ENCODE peak calls at places on chromosomes 7 and 10, in four cellular contexts. D is sigmoid colon, C is mammary epithelial cell, U is fibroblast of mammary gland. R is an unnamed sample.

GRCh38 chr10:74786126-74786525 is 40.3 kb upstream of the KAT6B start:
- DNase-seq in D (no peak), C (no peak), U (no peak), R (no peak)

GRCh38 chr10:97768322-97769315 is 3.2 kb downstream of the SFRP5 start:
- DNase-seq in D (no peak), C (no peak), U (no peak), R (no peak)

GRCh38 chr10:47031251-47031952 is 120.2 kb downstream of the PTPN20 start:
- DNase-seq in D (peak; percentile 77), C (peak; percentile 16), U (peak; percentile 53), R (no peak)

GRCh38 chr7:33457041-33457440 is 327.7 kb downstream of the BBS9 start:
- DNase-seq in D (no peak), C (no peak), U (no peak), R (no peak)

GRCh38 chr7:143458263-143458662 is 15.0 kb downstream of the TAS2R60 start:
- DNase-seq in D (no peak), C (peak; percentile 13), U (peak; percentile 82), R (no peak)

GRCh38 chr10:132069122-132069848 is 3.5 kb downstream of the JAKMIP3 start:
- DNase-seq in D (no peak), C (no peak), U (no peak), R (no peak)

GRCh38 chr7:86665669-86666068 is 22.0 kb downstream of the GRM3 start:
- DNase-seq in D (no peak), C (no peak), U (no peak), R (no peak)

GRCh38 chr7:119472398-119473038 is 800.5 kb upstream of the KCND2 start:
- DNase-seq in D (no peak), C (no peak), U (no peak), R (no peak)

GRCh38 chr10:112039823-112040222 is 143.7 kb downstream of the GPAM start:
- DNase-seq in D (no peak), C (no peak), U (no peak), R (no peak)

GRCh38 chr7:20514364-20514763 is 101.1 kb upstream of the ABCB5 start:
- DNase-seq in D (peak; percentile 68), C (peak; percentile 88), U (peak; percentile 26), R (no peak)

GRCh38 chr7:1694551-1694950 is 24.5 kb downstream of the ELFN1 start:
- DNase-seq in D (peak; percentile 49), C (no peak), U (no peak), R (no peak)

GRCh38 chr10:1116696-1117254 is 60.6 kb downstream of the WDR37 start:
- DNase-seq in D (no peak), C (no peak), U (no peak), R (no peak)

GRCh38 chr10:42981358-42982236 is 95.3 kb upstream of the RET start:
- DNase-seq in D (peak; percentile 56), C (no peak), U (no peak), R (no peak)

GRCh38 chr7:28799619-28800018 is 158.5 kb downstream of the TRIL start:
- DNase-seq in D (no peak), C (no peak), U (no peak), R (no peak)

GRCh38 chr10:5788969-5789368 is 24.3 kb downstream of the GDI2 start:
- DNase-seq in D (no peak), C (no peak), U (no peak), R (no peak)

GRCh38 chr10:11430421-11431275 is 180.8 kb downstream of the USP6NL start:
- DNase-seq in D (no peak), C (no peak), U (no peak), R (no peak)

GRCh38 chr10:126536148-126536547 is 134.3 kb downstream of the C10orf90 start:
- DNase-seq in D (no peak), C (no peak), U (peak; percentile 34), R (no peak)

GRCh38 chr10:11863353-11864105 is 40.4 kb downstream of the PROSER2 start:
- DNase-seq in D (peak; percentile 22), C (no peak), U (no peak), R (no peak)

GRCh38 chr7:112898432-112899290 is 108.5 kb upstream of the TMEM168 start:
- DNase-seq in D (no peak), C (peak; percentile 62), U (peak; percentile 77), R (peak; percentile 22)

GRCh38 chr10:28640551-28640950 is 36.8 kb upstream of the BAMBI start:
- DNase-seq in D (peak; percentile 29), C (no peak), U (no peak), R (no peak)

GRCh38 chr7:66699998-66700397 is 40.5 kb upstream of the RABGEF1 start:
- DNase-seq in D (no peak), C (no peak), U (peak; percentile 8), R (no peak)

GRCh38 chr10:72563327-72563932 is 62.4 kb downstream of the MICU1 start:
- DNase-seq in D (no peak), C (peak; percentile 33), U (no peak), R (peak; percentile 60)

GRCh38 chr7:68622500-68622899 is 975.8 kb upstream of the AUTS2 start:
- DNase-seq in D (no peak), C (no peak), U (no peak), R (no peak)

GRCh38 chr7:151140826-151141225 is 26.7 kb downstream of the GBX1 start:
- DNase-seq in D (no peak), C (no peak), U (no peak), R (no peak)

GRCh38 chr7:151141855-151142685 is 25.4 kb downstream of the GBX1 start:
- DNase-seq in D (no peak), C (no peak), U (no peak), R (no peak)

GRCh38 chr7:151143261-151144015 is 24.1 kb downstream of the GBX1 start:
- DNase-seq in D (no peak), C (no peak), U (peak; percentile 11), R (no peak)

GRCh38 chr7:151141281-151141854 is 26.1 kb downstream of the GBX1 start:
- DNase-seq in D (no peak), C (no peak), U (no peak), R (no peak)

DNA sequence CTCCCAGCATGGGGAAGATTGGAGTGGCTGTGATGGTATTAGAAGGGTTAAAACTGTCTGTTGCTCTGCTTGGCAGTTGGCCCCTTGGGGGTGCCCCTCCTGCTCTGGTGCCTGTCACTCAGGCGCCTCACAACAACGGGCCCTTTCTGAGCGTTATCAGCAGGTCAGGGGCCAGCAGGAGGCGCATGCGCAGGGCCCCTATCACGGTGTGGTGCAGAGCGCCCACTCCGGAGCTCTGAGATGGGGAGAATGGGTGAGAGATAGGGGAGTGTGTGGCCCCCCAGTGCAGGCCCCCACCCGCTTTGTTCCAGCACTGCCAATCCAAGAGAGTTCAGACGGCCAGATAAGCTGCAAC is 24.8 kb downstream of the GBX1 start:
- DNase-seq in D (no peak), C (no peak), U (no peak), R (no peak)
- TF ChIP-seq CTCF in D (no peak), C (no peak), U (no peak), R (no peak)

GRCh38 chr7:135993950-135994349 is 16.8 kb upstream of the MTPN start:
- DNase-seq in D (no peak), C (no peak), U (no peak), R (no peak)
- TF ChIP-seq CTCF in D (no peak), C (no peak), U (no peak), R (no peak)

GRCh38 chr7:50307368-50308012 is 3.0 kb downstream of the IKZF1 start:
- DNase-seq in D (no peak), C (no peak), U (no peak), R (no peak)
- TF ChIP-seq CTCF in D (no peak), C (no peak), U (no peak), R (peak; percentile 23)

DNA sequence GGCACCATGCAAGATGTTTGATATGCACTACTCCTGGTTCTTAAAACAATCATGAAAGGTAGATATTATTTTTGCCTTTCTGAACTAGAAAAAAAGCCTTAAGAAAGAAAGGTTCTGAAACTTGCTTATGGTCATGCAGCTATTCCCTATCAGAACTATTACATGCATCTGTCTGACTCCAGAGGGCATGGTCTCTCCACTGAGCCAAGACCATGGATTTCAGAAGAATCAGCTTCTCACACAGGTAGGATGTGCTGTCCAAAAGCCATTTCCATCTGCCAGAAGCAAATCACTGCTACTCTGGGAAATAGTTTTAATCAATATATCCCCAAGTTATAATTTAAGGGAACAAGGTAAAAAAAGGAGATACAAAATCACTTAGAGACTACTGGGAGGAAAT is 69.5 kb downstream of the STK17A start:
- DNase-seq in D (no peak), C (no peak), U (no peak), R (no peak)
- TF ChIP-seq CTCF in D (no peak), C (peak; percentile 12), U (no peak), R (no peak)

R was measured in GM06990.